ENCODE peak calls at places on chromosomes 7 and 10, in eight cellular contexts. One of them, this sample, is unnamed.

GRCh38 chr10:132699411-132700167 is 86.4 kb downstream of the NKX6-2 start:
- DNase-seq in mucosa of descending colon: peak
- DNase-seq in bronchial epithelial cell: no peak
- DNase-seq in gastrocnemius medialis: no peak
- DNase-seq in keratinocyte: no peak
- DNase-seq in MCF 10A: no peak
- DNase-seq in Panc1: no peak
- DNase-seq in tibial nerve: no peak
- DNase-seq in this sample: no peak

GRCh38 chr7:157000047-157000726 is 10.3 kb downstream of the MNX1 start:
- DNase-seq in mucosa of descending colon: peak
- DNase-seq in bronchial epithelial cell: no peak
- DNase-seq in gastrocnemius medialis: no peak
- DNase-seq in keratinocyte: no peak
- DNase-seq in MCF 10A: peak
- DNase-seq in Panc1: no peak
- DNase-seq in tibial nerve: no peak
- DNase-seq in this sample: no peak

GRCh38 chr10:86244995-86245394 is 121.6 kb downstream of the GRID1 start:
- DNase-seq in mucosa of descending colon: no peak
- DNase-seq in bronchial epithelial cell: no peak
- DNase-seq in gastrocnemius medialis: no peak
- DNase-seq in keratinocyte: no peak
- DNase-seq in MCF 10A: no peak
- DNase-seq in Panc1: no peak
- DNase-seq in tibial nerve: no peak
- DNase-seq in this sample: no peak

GRCh38 chr10:48465860-48466521 is 138.9 kb downstream of the ARHGAP22 start:
- DNase-seq in mucosa of descending colon: peak
- DNase-seq in bronchial epithelial cell: peak
- DNase-seq in gastrocnemius medialis: no peak
- DNase-seq in keratinocyte: no peak
- DNase-seq in MCF 10A: no peak
- DNase-seq in Panc1: no peak
- DNase-seq in tibial nerve: no peak
- DNase-seq in this sample: peak

GRCh38 chr7:151316896-151317295 is 24.7 kb upstream of the NUB1 start:
- DNase-seq in mucosa of descending colon: no peak
- DNase-seq in bronchial epithelial cell: no peak
- DNase-seq in gastrocnemius medialis: no peak
- DNase-seq in keratinocyte: no peak
- DNase-seq in MCF 10A: no peak
- DNase-seq in Panc1: no peak
- DNase-seq in tibial nerve: no peak
- DNase-seq in this sample: peak

GRCh38 chr7:46558482-46559193 is 637.6 kb upstream of the IGFBP3 start:
- DNase-seq in mucosa of descending colon: no peak
- DNase-seq in bronchial epithelial cell: peak
- DNase-seq in gastrocnemius medialis: no peak
- DNase-seq in keratinocyte: no peak
- DNase-seq in MCF 10A: peak
- DNase-seq in Panc1: no peak
- DNase-seq in tibial nerve: no peak
- DNase-seq in this sample: no peak

GRCh38 chr10:122647383-122647968 is 52.2 kb downstream of the C10orf120 start:
- DNase-seq in mucosa of descending colon: no peak
- DNase-seq in bronchial epithelial cell: no peak
- DNase-seq in gastrocnemius medialis: no peak
- DNase-seq in keratinocyte: no peak
- DNase-seq in MCF 10A: no peak
- DNase-seq in Panc1: no peak
- DNase-seq in tibial nerve: no peak
- DNase-seq in this sample: peak

GRCh38 chr10:5595591-5596590 is 70.5 kb downstream of the ASB13 start:
- DNase-seq in mucosa of descending colon: peak
- DNase-seq in bronchial epithelial cell: peak
- DNase-seq in gastrocnemius medialis: no peak
- DNase-seq in keratinocyte: peak
- DNase-seq in MCF 10A: peak
- DNase-seq in Panc1: peak
- DNase-seq in tibial nerve: no peak
- DNase-seq in this sample: no peak

GRCh38 chr10:32616438-32616837 is 170.5 kb downstream of the CCDC7 start:
- DNase-seq in mucosa of descending colon: no peak
- DNase-seq in bronchial epithelial cell: no peak
- DNase-seq in gastrocnemius medialis: no peak
- DNase-seq in keratinocyte: no peak
- DNase-seq in MCF 10A: no peak
- DNase-seq in Panc1: no peak
- DNase-seq in tibial nerve: no peak
- DNase-seq in this sample: no peak

GRCh38 chr7:36283711-36284130 is 105.9 kb upstream of the ANLN start:
- DNase-seq in mucosa of descending colon: peak
- DNase-seq in bronchial epithelial cell: no peak
- DNase-seq in gastrocnemius medialis: peak
- DNase-seq in keratinocyte: no peak
- DNase-seq in MCF 10A: no peak
- DNase-seq in Panc1: no peak
- DNase-seq in tibial nerve: peak
- DNase-seq in this sample: no peak

GRCh38 chr10:69652111-69652856 is 22.2 kb downstream of the FAM241B start:
- DNase-seq in mucosa of descending colon: no peak
- DNase-seq in bronchial epithelial cell: no peak
- DNase-seq in gastrocnemius medialis: no peak
- DNase-seq in keratinocyte: no peak
- DNase-seq in MCF 10A: no peak
- DNase-seq in Panc1: no peak
- DNase-seq in tibial nerve: no peak
- DNase-seq in this sample: no peak

GRCh38 chr7:7595451-7595850 is 28.8 kb downstream of the MIOS start:
- DNase-seq in mucosa of descending colon: no peak
- DNase-seq in bronchial epithelial cell: peak
- DNase-seq in gastrocnemius medialis: no peak
- DNase-seq in keratinocyte: no peak
- DNase-seq in MCF 10A: peak
- DNase-seq in Panc1: peak
- DNase-seq in tibial nerve: no peak
- DNase-seq in this sample: no peak

GRCh38 chr10:19730848-19731247 is 85.4 kb upstream of the PLXDC2 start:
- DNase-seq in mucosa of descending colon: no peak
- DNase-seq in bronchial epithelial cell: no peak
- DNase-seq in gastrocnemius medialis: no peak
- DNase-seq in keratinocyte: no peak
- DNase-seq in MCF 10A: no peak
- DNase-seq in Panc1: no peak
- DNase-seq in tibial nerve: no peak
- DNase-seq in this sample: no peak

GRCh38 chr10:19731560-19731959 is 84.7 kb upstream of the PLXDC2 start:
- DNase-seq in mucosa of descending colon: no peak
- DNase-seq in bronchial epithelial cell: no peak
- DNase-seq in gastrocnemius medialis: no peak
- DNase-seq in keratinocyte: no peak
- DNase-seq in MCF 10A: no peak
- DNase-seq in Panc1: no peak
- DNase-seq in tibial nerve: no peak
- DNase-seq in this sample: no peak

GRCh38 chr10:19730071-19730470 is 86.2 kb upstream of the PLXDC2 start:
- DNase-seq in mucosa of descending colon: no peak
- DNase-seq in bronchial epithelial cell: peak
- DNase-seq in gastrocnemius medialis: no peak
- DNase-seq in keratinocyte: no peak
- DNase-seq in MCF 10A: peak
- DNase-seq in Panc1: no peak
- DNase-seq in tibial nerve: no peak
- DNase-seq in this sample: no peak

GRCh38 chr10:19724287-19724686 is 91.9 kb upstream of the PLXDC2 start:
- DNase-seq in mucosa of descending colon: no peak
- DNase-seq in bronchial epithelial cell: no peak
- DNase-seq in gastrocnemius medialis: no peak
- DNase-seq in keratinocyte: no peak
- DNase-seq in MCF 10A: no peak
- DNase-seq in Panc1: no peak
- DNase-seq in tibial nerve: no peak
- DNase-seq in this sample: no peak

DNA sequence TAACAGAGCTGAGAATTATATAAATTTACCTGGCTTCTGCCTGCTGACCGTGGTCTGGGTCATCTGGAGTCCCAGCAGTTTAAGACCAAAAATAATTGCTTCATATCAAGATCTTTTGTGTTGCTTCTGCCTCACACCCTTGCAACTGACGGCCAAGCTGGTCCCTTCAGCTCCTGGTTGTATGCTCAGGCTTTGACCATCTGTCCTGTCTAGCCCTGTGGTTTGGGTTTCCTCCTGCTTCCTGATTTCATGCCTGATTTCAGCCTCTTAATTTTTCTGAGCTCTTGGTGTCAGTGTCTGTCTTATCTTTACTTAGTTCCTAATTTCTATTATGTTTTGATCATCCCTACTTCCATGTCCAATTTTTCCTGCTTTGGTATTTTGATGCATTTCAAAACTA is 87.9 kb upstream of the PLXDC2 start:
- DNase-seq in mucosa of descending colon: no peak
- DNase-seq in bronchial epithelial cell: no peak
- DNase-seq in gastrocnemius medialis: no peak
- DNase-seq in keratinocyte: no peak
- DNase-seq in MCF 10A: no peak
- DNase-seq in Panc1: no peak
- DNase-seq in tibial nerve: no peak
- DNase-seq in this sample: no peak
- TF ChIP-seq CTCF in mucosa of descending colon: no peak
- TF ChIP-seq CTCF in bronchial epithelial cell: no peak
- TF ChIP-seq CTCF in gastrocnemius medialis: no peak
- TF ChIP-seq CTCF in keratinocyte: no peak
- TF ChIP-seq CTCF in MCF 10A: no peak
- TF ChIP-seq CTCF in Panc1: no peak
- TF ChIP-seq CTCF in tibial nerve: no peak
- TF ChIP-seq CTCF in this sample: no peak

GRCh38 chr7:108120196-108120595 is 10.0 kb downstream of the LAMB4 start:
- DNase-seq in mucosa of descending colon: no peak
- DNase-seq in bronchial epithelial cell: no peak
- DNase-seq in gastrocnemius medialis: no peak
- DNase-seq in keratinocyte: no peak
- DNase-seq in MCF 10A: no peak
- DNase-seq in Panc1: no peak
- DNase-seq in tibial nerve: no peak
- DNase-seq in this sample: no peak

GRCh38 chr7:108114117-108114841 is 15.9 kb downstream of the LAMB4 start:
- DNase-seq in mucosa of descending colon: no peak
- DNase-seq in bronchial epithelial cell: peak
- DNase-seq in gastrocnemius medialis: no peak
- DNase-seq in keratinocyte: peak
- DNase-seq in MCF 10A: peak
- DNase-seq in Panc1: no peak
- DNase-seq in tibial nerve: no peak
- DNase-seq in this sample: no peak

GRCh38 chr7:108120943-108121342 is 9.2 kb downstream of the LAMB4 start:
- DNase-seq in mucosa of descending colon: no peak
- DNase-seq in bronchial epithelial cell: peak
- DNase-seq in gastrocnemius medialis: no peak
- DNase-seq in keratinocyte: no peak
- DNase-seq in MCF 10A: no peak
- DNase-seq in Panc1: no peak
- DNase-seq in tibial nerve: no peak
- DNase-seq in this sample: no peak

GRCh38 chr7:108122181-108122580 is 8.0 kb downstream of the LAMB4 start:
- DNase-seq in mucosa of descending colon: no peak
- DNase-seq in bronchial epithelial cell: no peak
- DNase-seq in gastrocnemius medialis: no peak
- DNase-seq in keratinocyte: no peak
- DNase-seq in MCF 10A: no peak
- DNase-seq in Panc1: no peak
- DNase-seq in tibial nerve: no peak
- DNase-seq in this sample: no peak

GRCh38 chr7:108118959-108119358 is 11.2 kb downstream of the LAMB4 start:
- DNase-seq in mucosa of descending colon: no peak
- DNase-seq in bronchial epithelial cell: no peak
- DNase-seq in gastrocnemius medialis: no peak
- DNase-seq in keratinocyte: no peak
- DNase-seq in MCF 10A: no peak
- DNase-seq in Panc1: no peak
- DNase-seq in tibial nerve: no peak
- DNase-seq in this sample: no peak
- TF ChIP-seq CTCF in mucosa of descending colon: no peak
- TF ChIP-seq CTCF in bronchial epithelial cell: no peak
- TF ChIP-seq CTCF in gastrocnemius medialis: no peak
- TF ChIP-seq CTCF in keratinocyte: peak
- TF ChIP-seq CTCF in MCF 10A: no peak
- TF ChIP-seq CTCF in Panc1: no peak
- TF ChIP-seq CTCF in tibial nerve: no peak
- TF ChIP-seq CTCF in this sample: no peak

GRCh38 chr10:128843972-128844371 is 623.1 kb upstream of the MGMT start:
- DNase-seq in mucosa of descending colon: no peak
- DNase-seq in bronchial epithelial cell: no peak
- DNase-seq in gastrocnemius medialis: no peak
- DNase-seq in keratinocyte: no peak
- DNase-seq in MCF 10A: peak
- DNase-seq in Panc1: no peak
- DNase-seq in tibial nerve: no peak
- DNase-seq in this sample: no peak
- TF ChIP-seq CTCF in mucosa of descending colon: no peak
- TF ChIP-seq CTCF in bronchial epithelial cell: no peak
- TF ChIP-seq CTCF in gastrocnemius medialis: no peak
- TF ChIP-seq CTCF in keratinocyte: no peak
- TF ChIP-seq CTCF in MCF 10A: no peak
- TF ChIP-seq CTCF in Panc1: peak
- TF ChIP-seq CTCF in tibial nerve: no peak
- TF ChIP-seq CTCF in this sample: no peak

DNA sequence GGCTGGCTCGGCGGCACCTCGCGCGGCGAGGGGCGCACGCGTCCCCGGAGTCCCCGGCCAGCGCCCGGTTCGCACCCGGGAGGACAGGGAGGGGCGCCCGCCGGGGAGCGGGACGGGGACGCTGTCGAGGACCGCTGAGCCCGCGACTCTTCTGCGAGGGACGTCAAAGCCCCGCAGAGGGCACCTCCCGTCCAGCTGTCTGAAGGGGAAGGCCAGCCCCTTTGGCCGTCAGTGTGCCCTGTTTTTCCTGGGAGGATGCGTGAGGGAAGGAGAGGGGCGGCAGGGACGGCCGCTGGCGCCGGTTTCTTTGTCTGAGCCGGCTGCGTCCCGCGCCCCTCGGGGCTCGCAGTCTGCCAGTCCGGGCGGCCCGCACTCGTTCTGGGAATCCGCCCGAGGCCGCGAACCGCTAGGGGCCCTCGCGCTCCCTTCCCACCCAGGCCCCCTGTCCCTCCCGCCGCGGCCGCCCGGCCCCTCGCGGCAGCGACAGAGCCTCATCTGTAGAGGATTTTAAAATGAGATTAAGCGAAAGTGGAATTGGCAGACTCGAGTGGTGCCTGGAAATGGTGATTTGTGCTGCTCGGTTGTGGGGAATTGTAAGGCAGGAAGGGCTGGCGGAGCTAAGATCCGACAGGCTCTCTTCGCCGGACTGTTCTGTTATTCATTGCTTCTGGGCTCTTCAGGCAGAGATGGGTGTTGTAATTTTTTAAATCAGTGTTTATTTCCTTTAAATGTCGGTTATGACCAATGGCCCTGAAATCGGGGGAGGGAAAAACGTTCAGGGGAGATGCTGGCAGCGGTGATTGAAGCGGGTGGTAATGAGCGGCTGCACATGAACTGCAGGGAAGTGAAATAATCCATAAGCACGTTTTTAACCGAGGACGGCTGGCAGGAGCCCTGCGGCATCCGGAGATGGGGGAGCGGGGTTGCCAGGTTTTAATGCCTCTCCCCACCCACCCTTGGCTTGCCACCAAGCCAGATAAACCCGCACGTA is 622 bp upstream of the RELN start:
- DNase-seq in mucosa of descending colon: peak
- DNase-seq in bronchial epithelial cell: no peak
- DNase-seq in gastrocnemius medialis: no peak
- DNase-seq in keratinocyte: no peak
- DNase-seq in MCF 10A: no peak
- DNase-seq in Panc1: no peak
- DNase-seq in tibial nerve: no peak
- DNase-seq in this sample: no peak
- TF ChIP-seq CTCF in mucosa of descending colon: no peak
- TF ChIP-seq CTCF in bronchial epithelial cell: no peak
- TF ChIP-seq CTCF in gastrocnemius medialis: no peak
- TF ChIP-seq CTCF in keratinocyte: no peak
- TF ChIP-seq CTCF in MCF 10A: no peak
- TF ChIP-seq CTCF in Panc1: peak
- TF ChIP-seq CTCF in tibial nerve: peak
- TF ChIP-seq CTCF in this sample: no peak

This sample was measured in osteocyte.